ENCODE peak calls at places on chromosomes 7 and 10, in eight cellular contexts. M is A549, U is chondrocyte, A is fibroblast of lung, E is GM12878, B is astrocyte of the spinal cord, X is cardiac fibroblast, O is heart right ventricle. S is an unnamed sample.

GRCh38 chr7:139078911-139079310 is 30.6 kb downstream of the ZC3HAV1 start:
- DNase-seq in M (no peak), U (no peak), A (no peak), E (no peak), B (no peak), X (no peak), O (no peak), S (no peak)

GRCh38 chr7:79377097-79377496 is 76.4 kb downstream of the MAGI2 start:
- DNase-seq in M (no peak), U (no peak), A (peak; percentile 42), E (no peak), B (peak; percentile 7), X (peak; percentile 67), O (no peak), S (no peak)

GRCh38 chr10:75347211-75347610 is 54.4 kb downstream of the ZNF503 start:
- DNase-seq in M (no peak), U (no peak), A (no peak), E (no peak), B (no peak), X (no peak), O (no peak), S (no peak)

GRCh38 chr7:41219276-41219675 is 483.6 kb downstream of the INHBA start:
- DNase-seq in M (no peak), U (no peak), A (peak; percentile 89), E (no peak), B (peak; percentile 78), X (no peak), O (no peak), S (no peak)

GRCh38 chr10:34299105-34299611 is 515.9 kb downstream of the PARD3 start:
- DNase-seq in M (no peak), U (no peak), A (peak; percentile 55), E (no peak), B (peak; percentile 80), X (peak; percentile 72), O (no peak), S (no peak)

GRCh38 chr10:114995468-114995867 is 57.5 kb downstream of the TRUB1 start:
- DNase-seq in M (no peak), U (no peak), A (no peak), E (no peak), B (peak; percentile 12), X (peak; percentile 27), O (no peak), S (no peak)

GRCh38 chr10:92801978-92802872 is 46.1 kb upstream of the EXOC6 start:
- DNase-seq in M (peak; percentile 13), U (no peak), A (no peak), E (no peak), B (no peak), X (no peak), O (no peak), S (no peak)

GRCh38 chr7:135181929-135182678 is 11.6 kb upstream of the CYREN start:
- DNase-seq in M (no peak), U (no peak), A (no peak), E (no peak), B (no peak), X (no peak), O (no peak), S (no peak)

GRCh38 chr7:66250711-66251110 is 45.6 kb downstream of the TPST1 start:
- DNase-seq in M (peak; percentile 79), U (no peak), A (peak; percentile 72), E (no peak), B (peak; percentile 79), X (peak; percentile 98), O (no peak), S (no peak)

GRCh38 chr10:132740542-132741066 is 45.3 kb downstream of the NKX6-2 start:
- DNase-seq in M (no peak), U (no peak), A (no peak), E (no peak), B (no peak), X (no peak), O (no peak), S (no peak)
- TF ChIP-seq CTCF in M (no peak), U (no peak), A (no peak), E (no peak), B (no peak), X (no peak), O (no peak), S (no peak)

DNA sequence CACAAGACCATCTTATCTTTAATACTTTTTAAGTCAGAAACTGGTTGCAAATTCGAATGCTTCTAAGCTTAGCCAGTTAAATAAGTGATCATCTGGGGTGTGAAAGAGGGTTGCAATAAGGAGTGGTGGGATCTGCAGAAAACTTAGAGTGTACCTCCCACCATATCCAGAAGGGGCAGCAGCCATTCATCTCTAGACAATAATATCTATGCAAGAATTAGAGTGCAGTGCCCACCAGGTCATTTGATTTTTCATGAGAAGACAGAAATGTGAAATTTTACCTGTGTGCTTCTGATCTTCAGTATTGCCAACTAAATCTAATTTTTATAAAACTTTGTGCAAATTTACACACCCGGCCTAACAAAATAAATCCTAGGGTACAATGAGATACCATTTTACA is 127.2 kb upstream of the SP4 start:
- DNase-seq in M (peak; percentile 2), U (no peak), A (no peak), E (no peak), B (no peak), X (no peak), O (no peak), S (no peak)
- TF ChIP-seq CTCF in M (no peak), U (peak; percentile 58), A (peak; percentile 10), E (peak; percentile 35), B (no peak), X (no peak), O (peak; percentile 18), S (no peak)

GRCh38 chr10:35640951-35641429 is 1.1 kb downstream of the FZD8 start:
- DNase-seq in M (peak; percentile 90), U (peak; percentile 94), A (peak; percentile 82), E (no peak), B (peak; percentile 86), X (peak; percentile 86), O (peak; percentile 67), S (peak; percentile 51)

GRCh38 chr10:35639651-35640311 is 2.3 kb downstream of the FZD8 start:
- DNase-seq in M (peak; percentile 51), U (peak; percentile 93), A (peak; percentile 33), E (no peak), B (peak; percentile 54), X (peak; percentile 43), O (peak; percentile 21), S (no peak)

GRCh38 chr10:35641430-35642015 is 573 bp downstream of the FZD8 start:
- DNase-seq in M (peak; percentile 42), U (no peak), A (peak; percentile 30), E (no peak), B (peak; percentile 21), X (peak; percentile 46), O (no peak), S (peak; percentile 59)

GRCh38 chr10:35639021-35639521 is 3.0 kb downstream of the FZD8 start:
- DNase-seq in M (no peak), U (no peak), A (no peak), E (no peak), B (no peak), X (no peak), O (no peak), S (no peak)

GRCh38 chr10:35640474-35640873 is 1.6 kb downstream of the FZD8 start:
- DNase-seq in M (peak; percentile 85), U (no peak), A (peak; percentile 69), E (no peak), B (peak; percentile 66), X (peak; percentile 81), O (peak; percentile 72), S (peak; percentile 76)
- TF ChIP-seq CTCF in M (peak; percentile 43), U (peak; percentile 68), A (peak; percentile 6), E (no peak), B (peak; percentile 37), X (no peak), O (peak; percentile 37), S (peak; percentile 50)

GRCh38 chr10:287814-288213 is 152.6 kb downstream of the ZMYND11 start:
- DNase-seq in M (no peak), U (no peak), A (no peak), E (no peak), B (no peak), X (peak; percentile 10), O (no peak), S (no peak)
- TF ChIP-seq CTCF in M (peak; percentile 20), U (peak; percentile 76), A (peak; percentile 36), E (no peak), B (peak; percentile 26), X (peak; percentile 26), O (no peak), S (no peak)

GRCh38 chr10:127694580-127695193 is 42.3 kb upstream of the FOXI2 start:
- DNase-seq in M (peak; percentile 70), U (no peak), A (no peak), E (no peak), B (no peak), X (peak; percentile 4), O (no peak), S (peak; percentile 29)
- TF ChIP-seq CTCF in M (peak; percentile 32), U (peak; percentile 58), A (no peak), E (peak; percentile 58), B (peak; percentile 33), X (peak; percentile 9), O (peak; percentile 42), S (peak; percentile 28)

GRCh38 chr7:110442386-110442837 is 648.5 kb upstream of the LRRN3 start:
- DNase-seq in M (peak; percentile 62), U (no peak), A (peak; percentile 59), E (no peak), B (peak; percentile 20), X (peak; percentile 53), O (no peak), S (peak; percentile 42)
- TF ChIP-seq CTCF in M (peak; percentile 35), U (peak; percentile 79), A (peak; percentile 70), E (peak; percentile 40), B (peak; percentile 60), X (peak; percentile 54), O (peak; percentile 33), S (no peak)

GRCh38 chr7:98531717-98532116 is 85.4 kb upstream of the NPTX2 start:
- DNase-seq in M (no peak), U (no peak), A (no peak), E (no peak), B (no peak), X (no peak), O (no peak), S (no peak)
- TF ChIP-seq CTCF in M (no peak), U (no peak), A (no peak), E (peak; percentile 24), B (no peak), X (no peak), O (no peak), S (no peak)

DNA sequence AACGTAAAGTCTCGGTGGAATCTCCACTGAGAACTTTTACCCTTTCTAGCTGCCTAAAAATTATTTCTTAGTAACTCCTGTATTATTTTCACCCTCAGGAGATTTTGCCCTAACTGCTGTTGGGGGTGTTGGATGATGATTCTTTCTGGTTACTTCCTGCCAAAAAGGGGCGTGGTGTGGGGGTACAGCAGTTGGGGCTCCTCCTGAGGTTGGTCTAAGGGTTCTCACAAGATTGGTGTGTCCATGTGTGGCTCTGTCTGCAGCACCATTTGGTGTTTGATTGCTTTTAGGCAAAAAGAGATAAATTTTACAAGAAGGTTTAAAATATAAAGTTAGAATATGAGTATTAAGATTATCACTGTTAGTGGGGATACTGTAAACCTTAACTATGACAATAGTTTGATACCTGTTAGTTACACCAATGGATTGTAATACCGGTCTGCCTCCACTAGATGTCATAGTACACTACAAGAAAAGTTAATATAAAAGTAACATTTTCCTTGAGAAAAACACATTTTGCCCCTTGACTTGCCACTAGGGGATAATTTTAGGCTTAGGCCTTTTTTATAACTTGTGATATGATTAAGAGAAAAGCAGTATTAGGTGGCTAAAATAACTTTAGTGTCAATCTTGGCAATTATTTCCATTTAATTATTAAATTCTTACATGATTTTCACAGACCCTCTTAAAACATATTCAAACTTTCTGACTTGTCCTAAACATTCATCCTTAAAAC is 928.7 kb downstream of the IPMK start:
- DNase-seq in M (peak; percentile 58), U (no peak), A (peak; percentile 56), E (peak; percentile 7), B (peak; percentile 56), X (peak; percentile 69), O (no peak), S (peak; percentile 44)
- TF ChIP-seq CTCF in M (peak; percentile 80), U (peak; percentile 96), A (peak; percentile 62), E (peak; percentile 60), B (peak; percentile 58), X (peak; percentile 75), O (peak; percentile 71), S (peak; percentile 35)

GRCh38 chr10:69901623-69902505 is 100.2 kb downstream of the COL13A1 start:
- DNase-seq in M (peak; percentile 52), U (no peak), A (peak; percentile 47), E (no peak), B (peak; percentile 50), X (peak; percentile 54), O (no peak), S (peak; percentile 57)
- TF ChIP-seq CTCF in M (peak; percentile 47), U (peak; percentile 78), A (peak; percentile 68), E (peak; percentile 38), B (peak; percentile 68), X (peak; percentile 63), O (peak; percentile 47), S (peak; percentile 18)